ENCODE peak calls at places on chromosomes 4 and X, in four cellular contexts. O is GM12878, I is K562, X is HepG2. K is an unnamed sample.

GRCh38 chr4:6443035-6444023 is 29.1 kb downstream of the PPP2R2C start:
- DNase-seq in X (no peak), O (no peak), I (no peak), K (no peak)

GRCh38 chr4:179071120-179071519 is 1628.9 kb upstream of the AGA start:
- DNase-seq in X (no peak), O (no peak), I (no peak), K (no peak)

GRCh38 chrX:9906919-9907318 is 60.2 kb upstream of the CLDN34 start:
- DNase-seq in I (no peak), O (no peak), X (no peak), K (peak)

GRCh38 chrX:63250253-63250868 is 100.8 kb downstream of the SPIN4 start:
- DNase-seq in O (peak), X (peak), I (peak), K (peak)

GRCh38 chrX:15405846-15406245 is 21.6 kb upstream of the VEGFD start:
- DNase-seq in I (no peak), O (no peak), X (no peak), K (no peak)

GRCh38 chrX:107766470-107767140 is 9.0 kb downstream of the TSC22D3 start:
- DNase-seq in I (no peak), X (no peak), O (no peak), K (no peak)

GRCh38 chrX:135509885-135510284 is 10.6 kb upstream of the INTS6L start:
- DNase-seq in I (no peak), O (no peak), X (no peak), K (no peak)

GRCh38 chrX:2696698-2697215 is 5.7 kb downstream of the CD99 start:
- DNase-seq in X (no peak), O (peak), I (no peak), K (no peak)

GRCh38 chr4:184617611-184618196 is 31.5 kb downstream of the CASP3 start:
- DNase-seq in O (no peak), I (no peak), X (no peak), K (peak)

GRCh38 chr4:117514779-117515178 is 429.4 kb upstream of the TRAM1L1 start:
- DNase-seq in I (no peak), O (no peak), X (no peak), K (no peak)

GRCh38 chrX:28498658-28499057 is 88.6 kb upstream of the IL1RAPL1 start:
- DNase-seq in O (no peak), X (no peak), I (no peak), K (no peak)

GRCh38 chr4:186348433-186348832 is 82.4 kb downstream of the F11 start:
- DNase-seq in X (no peak), O (no peak), I (no peak), K (no peak)

GRCh38 chr4:16310606-16311005 is 84.3 kb upstream of the TAPT1 start:
- DNase-seq in O (no peak), X (no peak), I (no peak), K (no peak)

GRCh38 chr4:3316146-3316545 is 23.3 kb downstream of the RGS12 start:
- DNase-seq in I (no peak), O (no peak), X (no peak), K (no peak)

GRCh38 chrX:23372220-23372902 is 37.7 kb downstream of the PTCHD1 start:
- DNase-seq in I (no peak), X (no peak), O (no peak), K (no peak)

GRCh38 chr4:6349896-6350295 is 80.2 kb downstream of the WFS1 start:
- DNase-seq in X (no peak), I (no peak), O (no peak), K (no peak)

GRCh38 chr4:138494931-138495330 is 252.8 kb upstream of the SLC7A11 start:
- DNase-seq in X (peak), I (no peak), O (peak), K (peak)

GRCh38 chrX:112536544-112536943 is 143.2 kb downstream of the LHFPL1 start:
- DNase-seq in I (no peak), O (no peak), X (no peak), K (peak)

GRCh38 chr4:11700751-11701226 is 272.1 kb upstream of the HS3ST1 start:
- DNase-seq in I (no peak), O (no peak), X (no peak), K (no peak)

GRCh38 chr4:140935259-140935658 is 179.1 kb upstream of the TBC1D9 start:
- DNase-seq in X (no peak), I (no peak), O (no peak), K (no peak)

GRCh38 chrX:126770179-126770578 is 49.4 kb upstream of the PRR32 start:
- DNase-seq in O (no peak), I (peak), X (no peak), K (no peak)

GRCh38 chrX:69387559-69388487 is 116.3 kb upstream of the NALF2 start:
- DNase-seq in I (peak), O (no peak), X (peak), K (peak)

GRCh38 chr4:110589297-110589696 is 33.6 kb downstream of the PITX2 start:
- DNase-seq in I (no peak), O (no peak), X (no peak), K (no peak)

GRCh38 chr4:1371151-1371830 is 24.3 kb downstream of the UVSSA start:
- DNase-seq in I (no peak), O (no peak), X (no peak), K (no peak)
- TF ChIP-seq TCF7 in I (no peak), O (no peak), X (no peak), K (no peak)

GRCh38 chr4:142274137-142274536 is 572.0 kb downstream of the INPP4B start:
- DNase-seq in O (no peak), X (no peak), I (no peak), K (no peak)

GRCh38 chr4:142271832-142272231 is 574.3 kb downstream of the INPP4B start:
- DNase-seq in X (no peak), I (no peak), O (no peak), K (no peak)

GRCh38 chr4:142267101-142267500 is 579.0 kb downstream of the INPP4B start:
- DNase-seq in I (no peak), O (no peak), X (no peak), K (no peak)

GRCh38 chr4:142278171-142278570 is 567.9 kb downstream of the INPP4B start:
- DNase-seq in X (no peak), I (no peak), O (no peak), K (no peak)

DNA sequence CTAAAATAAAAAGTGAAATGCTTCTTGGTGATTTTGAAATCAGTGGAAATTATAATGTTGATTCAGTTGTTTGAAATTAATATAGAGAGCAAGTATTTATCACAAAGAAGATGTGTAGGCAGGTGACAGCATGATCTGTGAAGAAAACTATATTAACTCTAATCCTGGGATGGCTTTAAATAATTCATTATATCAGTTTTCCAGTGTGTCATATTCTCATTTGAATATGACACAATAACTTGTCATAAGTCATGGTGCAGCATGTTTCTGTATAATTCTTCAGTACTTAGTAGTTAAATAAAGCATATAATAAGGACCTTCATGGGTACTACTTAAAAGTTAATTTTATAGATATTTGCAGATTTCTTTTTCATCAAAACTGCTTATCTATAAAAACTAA is 573.6 kb downstream of the INPP4B start:
- DNase-seq in X (no peak), I (no peak), O (no peak), K (no peak)
- TF ChIP-seq TCF7 in X (no peak), I (no peak), O (no peak), K (no peak)

GRCh38 chr4:142558851-142559250 is 287.2 kb downstream of the INPP4B start:
- DNase-seq in I (no peak), O (no peak), X (no peak), K (no peak)
- TF ChIP-seq TCF7 in I (no peak), O (no peak), X (no peak), K (no peak)

GRCh38 chrX:78957768-78958130 is 12.6 kb downstream of the P2RY10 start:
- DNase-seq in X (no peak), I (no peak), O (peak), K (no peak)
- TF ChIP-seq TCF7 in X (no peak), I (no peak), O (peak), K (no peak)

GRCh38 chr4:130203571-130203970 is 1107.6 kb downstream of the C4orf33 start:
- DNase-seq in O (no peak), I (no peak), X (no peak), K (no peak)

GRCh38 chr4:130192787-130193186 is 1096.8 kb downstream of the C4orf33 start:
- DNase-seq in O (no peak), X (no peak), I (no peak), K (no peak)

DNA sequence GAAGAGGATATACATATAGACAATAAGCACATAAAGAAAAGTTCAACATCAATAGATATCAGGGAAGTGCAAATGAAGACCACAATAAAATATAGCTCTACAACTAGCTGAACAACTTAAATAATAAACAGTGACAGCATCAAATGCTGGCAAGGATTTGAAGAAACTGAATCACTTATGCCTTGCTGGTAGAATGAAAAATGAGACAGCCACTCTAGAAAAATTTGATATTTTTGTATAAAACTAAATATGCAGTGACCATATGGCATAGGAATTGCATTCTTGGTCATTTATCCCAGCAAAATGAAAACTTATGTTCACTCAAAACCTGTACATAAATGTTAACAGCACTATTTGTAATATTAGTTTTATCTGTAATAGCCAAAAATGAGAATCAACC is 1102.0 kb downstream of the C4orf33 start:
- DNase-seq in X (no peak), O (no peak), I (no peak), K (no peak)
- TF ChIP-seq TCF7 in X (no peak), O (no peak), I (no peak), K (no peak)

DNA sequence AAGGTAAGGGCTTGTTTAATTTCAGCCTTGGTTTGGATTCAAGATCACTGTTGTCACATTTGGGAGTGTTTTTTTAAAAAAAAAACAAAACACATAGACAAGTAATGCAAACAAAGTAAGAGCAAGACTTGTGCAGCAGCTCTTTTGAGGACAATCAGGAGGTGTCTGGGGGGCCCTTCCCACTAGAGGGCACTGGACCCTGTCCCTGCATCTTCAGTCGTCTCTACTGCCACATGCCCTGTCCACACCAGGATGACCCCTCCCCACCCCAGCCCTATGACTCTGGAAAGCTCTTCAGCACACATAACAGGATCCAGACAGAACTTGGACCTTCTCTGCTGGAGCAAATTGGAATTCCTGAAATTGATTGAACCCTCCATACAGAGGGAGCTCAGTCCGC is 71.0 kb downstream of the USP46 start:
- DNase-seq in O (no peak), X (peak), I (peak), K (peak)
- TF ChIP-seq TCF7 in O (no peak), X (no peak), I (no peak), K (no peak)

GRCh38 chr4:55721651-55722050 is 85.6 kb upstream of the NMU start:
- DNase-seq in I (no peak), X (no peak), O (no peak), K (no peak)

GRCh38 chr4:55722132-55722531 is 86.0 kb upstream of the NMU start:
- DNase-seq in I (no peak), O (no peak), X (no peak), K (no peak)

GRCh38 chr4:55727746-55728145 is 91.6 kb upstream of the NMU start:
- DNase-seq in I (no peak), O (no peak), X (no peak), K (no peak)

GRCh38 chr4:55723403-55723802 is 87.3 kb upstream of the NMU start:
- DNase-seq in I (no peak), O (no peak), X (no peak), K (no peak)

DNA sequence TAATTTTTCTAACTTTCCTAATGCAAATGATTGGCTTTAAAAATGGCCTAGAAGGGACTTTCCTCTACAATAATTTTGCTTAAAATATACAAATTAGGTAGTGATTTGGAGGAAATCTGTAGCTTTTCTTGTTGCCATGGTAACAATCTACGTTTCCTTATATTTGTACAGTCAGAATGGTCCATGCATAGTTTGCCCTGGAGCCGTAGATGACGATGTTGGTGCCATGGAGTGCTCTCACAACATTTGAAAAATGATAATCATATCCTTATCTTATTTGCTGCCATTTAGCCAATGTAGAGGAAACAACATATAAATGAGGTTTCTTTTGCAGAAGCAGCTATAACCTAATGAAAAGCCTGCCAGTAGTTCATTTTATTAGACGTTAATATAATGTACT is 89.0 kb upstream of the NMU start:
- DNase-seq in O (no peak), I (peak), X (no peak), K (no peak)
- TF ChIP-seq TCF7 in O (no peak), I (no peak), X (no peak), K (no peak)

DNA sequence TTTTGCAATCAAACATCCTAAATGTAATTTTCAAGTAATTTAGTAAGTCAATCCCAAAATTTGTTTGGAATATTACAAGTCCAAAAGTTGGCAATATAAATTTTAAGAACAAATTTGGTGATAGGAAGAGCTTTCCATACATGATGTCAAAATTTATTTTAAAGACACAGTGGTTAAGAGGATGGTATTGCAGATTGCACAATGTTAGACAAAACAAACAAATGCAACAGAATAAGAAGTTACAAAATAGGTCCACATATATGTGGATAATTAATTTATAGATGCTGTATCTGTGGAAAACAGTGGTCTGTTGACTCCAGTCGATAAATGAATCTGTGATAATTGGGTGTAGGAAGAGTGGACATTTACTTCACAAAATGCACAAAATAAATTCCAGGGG is 358.5 kb downstream of the PCDH7 start:
- DNase-seq in I (no peak), O (no peak), X (no peak), K (no peak)
- TF ChIP-seq TCF7 in I (no peak), O (no peak), X (no peak), K (no peak)

DNA sequence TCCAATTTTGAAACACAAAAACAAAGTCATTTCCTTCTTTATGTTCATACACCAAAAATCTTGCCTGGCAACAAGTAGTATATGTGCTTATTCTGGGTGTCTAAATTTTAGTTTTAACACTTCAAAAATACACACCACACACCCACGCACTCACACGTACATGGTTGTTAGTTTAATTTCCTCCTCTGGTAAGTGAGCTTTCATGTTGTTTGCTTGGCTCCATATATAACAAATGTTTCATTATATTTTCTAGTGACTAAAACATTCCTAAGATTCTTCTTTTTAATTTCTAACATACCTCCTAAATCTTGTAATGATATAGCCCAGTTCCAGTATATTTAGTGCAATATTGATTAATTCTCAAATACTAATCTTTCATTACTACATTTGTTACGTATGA is 80.9 kb downstream of the PRDM5 start:
- DNase-seq in I (no peak), O (no peak), X (no peak), K (no peak)
- TF ChIP-seq TCF7 in I (no peak), O (no peak), X (no peak), K (no peak)

K was measured in WTC11.